ENCODE peak calls at places on chromosomes 3 and 15, in ten cellular contexts. F is AG09309, V is B cell, K is spleen, Y is HepG2, X is HFF-Myc, I is tibial artery, D is glutamatergic neuron, T is psoas muscle, P is nephron progenitor cell. S is an unnamed sample.

GRCh38 chr3:143443851-143444331 is 324.3 kb downstream of the CHST2 start:
- DNase-seq in I (peak; percentile 71), Y (no peak), P (no peak), D (no peak), K (no peak), X (peak; percentile 95), V (no peak), T (peak; percentile 26), F (peak; percentile 89), S (no peak)

GRCh38 chr15:79858469-79858868 is 38.3 kb downstream of the MTHFS start:
- DNase-seq in Y (no peak), V (no peak), X (no peak), T (no peak), P (no peak), I (no peak), F (no peak), D (no peak), K (no peak), S (no peak)

GRCh38 chr3:103388214-103388613 is 953.4 kb downstream of the ZPLD1 start:
- DNase-seq in T (no peak), Y (no peak), X (no peak), D (no peak), K (no peak), V (no peak), P (no peak), I (no peak), F (no peak), S (no peak)

GRCh38 chr15:69893086-69893485 is 204.6 kb downstream of the TLE3 start:
- DNase-seq in V (no peak), P (no peak), K (no peak), T (no peak), Y (no peak), X (no peak), D (no peak), I (no peak), F (no peak), S (no peak)

GRCh38 chr15:73926191-73927002 is at the start of gene LOXL1:
- DNase-seq in V (peak; percentile 16), F (no peak), D (peak; percentile 79), X (peak; percentile 67), Y (peak; percentile 23), I (peak; percentile 95), P (peak; percentile 64), T (peak; percentile 80), K (peak; percentile 85), S (peak; percentile 61)

GRCh38 chr15:43134157-43134637 is 811 bp downstream of the TMEM62 start:
- DNase-seq in V (no peak), P (peak; percentile 7), Y (no peak), D (no peak), F (no peak), K (no peak), T (no peak), X (no peak), I (no peak), S (no peak)

GRCh38 chr3:31502803-31503221 is 29.9 kb upstream of the STT3B start:
- DNase-seq in Y (no peak), V (no peak), T (no peak), F (no peak), I (no peak), X (no peak), D (no peak), P (no peak), K (no peak), S (no peak)

GRCh38 chr3:29285356-29286070 is 4.6 kb downstream of the RBMS3 start:
- DNase-seq in V (no peak), T (no peak), F (no peak), P (no peak), K (no peak), Y (no peak), D (no peak), I (no peak), X (no peak), S (no peak)

GRCh38 chr15:33852570-33852969 is 115.7 kb upstream of the CHRM5 start:
- DNase-seq in I (no peak), Y (no peak), X (peak; percentile 19), F (peak; percentile 14), P (no peak), V (no peak), K (no peak), T (no peak), D (no peak), S (no peak)

GRCh38 chr3:17336291-17336690 is 406.1 kb downstream of the TBC1D5 start:
- DNase-seq in K (no peak), I (no peak), P (no peak), Y (no peak), D (no peak), T (no peak), X (no peak), F (no peak), V (no peak), S (no peak)

GRCh38 chr15:86115138-86115801 is 35.6 kb downstream of the AGBL1 start:
- DNase-seq in Y (no peak), D (no peak), T (no peak), I (no peak), V (no peak), X (no peak), F (no peak), K (no peak), P (no peak), S (no peak)

GRCh38 chr3:54822206-54822605 is 105.7 kb downstream of the LRTM1 start:
- DNase-seq in V (no peak), K (no peak), T (no peak), X (no peak), I (no peak), D (no peak), P (no peak), F (peak; percentile 47), Y (no peak), S (no peak)

GRCh38 chr3:42696356-42697301 is 6.0 kb downstream of the HHATL start:
- DNase-seq in X (no peak), Y (no peak), V (no peak), T (no peak), I (peak; percentile 61), D (no peak), K (no peak), P (no peak), F (no peak), S (no peak)

GRCh38 chr3:22263042-22263441 is 512.0 kb upstream of the ZNF385D start:
- DNase-seq in F (peak; percentile 41), Y (no peak), T (no peak), K (no peak), D (no peak), V (no peak), X (no peak), I (no peak), P (no peak), S (no peak)

GRCh38 chr3:32457971-32458471 is 44.6 kb downstream of the CMTM6 start:
- DNase-seq in Y (no peak), K (peak; percentile 81), X (no peak), D (no peak), V (peak; percentile 75), F (no peak), T (no peak), I (no peak), P (no peak), S (no peak)

GRCh38 chr3:178446054-178446453 is 90.2 kb upstream of the KCNMB2 start:
- DNase-seq in P (no peak), F (no peak), D (no peak), V (no peak), X (no peak), I (no peak), K (no peak), Y (no peak), T (no peak), S (no peak)

GRCh38 chr15:64356443-64357040 is 569 bp upstream of the CSNK1G1 start:
- DNase-seq in V (no peak), I (no peak), F (peak; percentile 65), D (no peak), K (no peak), P (no peak), T (no peak), Y (peak; percentile 73), X (peak; percentile 70), S (no peak)

GRCh38 chr3:13492048-13492447 is 11.9 kb downstream of the HDAC11 start:
- DNase-seq in P (no peak), V (no peak), I (peak; percentile 39), K (peak; percentile 51), T (no peak), X (no peak), F (no peak), Y (no peak), D (no peak), S (no peak)

GRCh38 chr15:90959894-90960293 is 5.2 kb downstream of the RCCD1 start:
- DNase-seq in K (no peak), F (no peak), V (no peak), D (no peak), P (no peak), I (peak; percentile 96), Y (no peak), X (no peak), T (no peak), S (no peak)

GRCh38 chr3:185519021-185519420 is 20.2 kb upstream of the TMEM41A start:
- DNase-seq in D (no peak), X (no peak), Y (peak; percentile 21), K (no peak), F (no peak), V (no peak), P (no peak), I (no peak), T (no peak), S (no peak)
- TF ChIP-seq CTCF in D (no peak), X (no peak), Y (no peak), K (no peak), F (no peak), V (no peak), P (no peak), I (no peak), T (no peak), S (no peak)

GRCh38 chr15:72796515-72797337 is 13.2 kb upstream of the ADPGK start:
- DNase-seq in T (peak; percentile 78), P (peak; percentile 74), F (no peak), K (peak; percentile 88), D (peak; percentile 69), I (peak; percentile 67), Y (no peak), V (peak; percentile 70), X (no peak), S (peak; percentile 56)
- TF ChIP-seq CTCF in T (peak; percentile 79), P (peak; percentile 38), F (peak; percentile 32), K (peak; percentile 64), D (peak; percentile 69), I (peak; percentile 46), Y (peak; percentile 54), V (peak; percentile 64), X (peak; percentile 38), S (peak; percentile 79)

DNA sequence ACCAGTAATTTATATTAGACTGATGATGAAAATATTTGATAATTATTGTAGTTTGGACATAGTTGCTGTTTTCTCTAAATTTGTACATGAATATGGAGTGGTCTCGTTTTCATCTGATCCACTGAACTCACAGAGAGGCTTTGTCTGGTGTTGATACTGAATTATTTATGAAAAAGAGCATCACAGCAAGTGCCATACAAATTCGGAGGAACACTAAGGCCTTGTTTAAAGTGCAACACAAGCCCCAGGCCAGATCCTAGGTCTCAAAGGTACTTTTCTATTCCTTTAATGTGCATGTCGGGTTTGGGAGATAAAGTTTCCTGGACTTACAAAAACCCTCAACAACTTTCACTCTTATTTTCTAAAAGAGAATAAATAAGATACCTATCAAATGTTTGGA is 796.8 kb upstream of the EPHA6 start:
- DNase-seq in I (no peak), Y (no peak), K (no peak), F (no peak), X (no peak), V (no peak), D (no peak), P (no peak), T (no peak), S (no peak)
- TF ChIP-seq CTCF in I (no peak), Y (no peak), K (no peak), F (no peak), X (no peak), V (no peak), D (no peak), P (no peak), T (no peak), S (no peak)

GRCh38 chr15:67185051-67185450 is 69.4 kb downstream of the AAGAB start:
- DNase-seq in Y (no peak), X (no peak), K (peak; percentile 33), T (no peak), P (no peak), V (no peak), I (peak; percentile 53), F (no peak), D (no peak), S (no peak)
- TF ChIP-seq CTCF in Y (no peak), X (no peak), K (no peak), T (no peak), P (no peak), V (no peak), I (no peak), F (no peak), D (no peak), S (no peak)

S was measured in neural crest cell.